ENCODE peak calls at places on chromosomes 6 and 20, in nine cellular contexts. R is SJSA1; I is cardiac muscle cell; U is heart right ventricle; A is right lobe of liver; W is heart left ventricle; Y is brain microvascular endothelial cell; H is MM.1S; M is CD4-positive, CD25-positive, alpha-beta regulatory T cell. J is an unnamed sample.
A peak's percentile ranks its signal among the peaks of the same experiment; 100 is the strongest.

GRCh38 chr6:101275251-101275650 is 118.3 kb upstream of the GRIK2 start:
- DNase-seq in I (no peak), W (no peak), U (no peak), M (no peak), H (no peak), Y (no peak), A (no peak), R (no peak), J (no peak)

GRCh38 chr20:34017610-34018009 is 23.9 kb downstream of the RALY start:
- DNase-seq in I (peak; percentile 47), R (peak; percentile 77), H (peak; percentile 50), Y (peak; percentile 91), A (no peak), W (no peak), M (no peak), U (no peak), J (no peak)

GRCh38 chr6:95690328-95690727 is 113.0 kb downstream of the MANEA start:
- DNase-seq in A (no peak), R (no peak), W (no peak), I (no peak), Y (no peak), M (no peak), U (no peak), H (peak; percentile 33), J (no peak)

GRCh38 chr6:150967381-150967780 is 101.9 kb downstream of the MTHFD1L start:
- DNase-seq in A (no peak), W (no peak), H (no peak), I (no peak), M (no peak), Y (no peak), R (no peak), U (no peak), J (no peak)

GRCh38 chr6:48048460-48049146 is 62.4 kb downstream of the PTCHD4 start:
- DNase-seq in R (no peak), A (no peak), Y (no peak), H (no peak), U (no peak), W (no peak), M (no peak), I (peak; percentile 21), J (no peak)

GRCh38 chr6:163398796-163399195 is 15.7 kb upstream of the QKI start:
- DNase-seq in M (no peak), H (no peak), A (no peak), W (peak; percentile 49), R (no peak), Y (no peak), U (no peak), I (no peak), J (peak; percentile 35)

GRCh38 chr6:1001655-1002349 is 308.9 kb upstream of the EXOC2 start:
- DNase-seq in A (no peak), M (no peak), H (no peak), R (no peak), Y (no peak), U (no peak), I (no peak), W (no peak), J (no peak)

GRCh38 chr6:13669476-13669875 is 42.2 kb downstream of the RANBP9 start:
- DNase-seq in W (no peak), Y (no peak), R (no peak), U (no peak), A (no peak), M (no peak), H (no peak), I (no peak), J (no peak)

GRCh38 chr6:138817799-138818198 is 21.9 kb downstream of the ECT2L start:
- DNase-seq in A (no peak), H (no peak), U (no peak), R (no peak), M (no peak), W (no peak), Y (peak; percentile 84), I (peak; percentile 68), J (no peak)

GRCh38 chr20:56245761-56246160 is 2.8 kb upstream of the MC3R start:
- DNase-seq in R (no peak), A (no peak), M (no peak), I (peak; percentile 11), W (no peak), U (no peak), Y (no peak), H (peak; percentile 38), J (no peak)

GRCh38 chr6:155380666-155381332 is 66.5 kb upstream of the TFB1M start:
- DNase-seq in I (no peak), A (no peak), M (no peak), U (no peak), W (no peak), H (no peak), Y (no peak), R (no peak), J (no peak)

GRCh38 chr6:117072781-117073180 is 192.6 kb upstream of the VGLL2 start:
- DNase-seq in A (no peak), U (no peak), I (no peak), Y (no peak), M (no peak), W (no peak), R (no peak), H (no peak), J (no peak)

GRCh38 chr20:48886189-48886588 is 35.3 kb upstream of the ARFGEF2 start:
- DNase-seq in I (no peak), A (no peak), U (peak; percentile 16), R (no peak), H (no peak), W (peak; percentile 45), Y (no peak), M (no peak), J (no peak)

DNA sequence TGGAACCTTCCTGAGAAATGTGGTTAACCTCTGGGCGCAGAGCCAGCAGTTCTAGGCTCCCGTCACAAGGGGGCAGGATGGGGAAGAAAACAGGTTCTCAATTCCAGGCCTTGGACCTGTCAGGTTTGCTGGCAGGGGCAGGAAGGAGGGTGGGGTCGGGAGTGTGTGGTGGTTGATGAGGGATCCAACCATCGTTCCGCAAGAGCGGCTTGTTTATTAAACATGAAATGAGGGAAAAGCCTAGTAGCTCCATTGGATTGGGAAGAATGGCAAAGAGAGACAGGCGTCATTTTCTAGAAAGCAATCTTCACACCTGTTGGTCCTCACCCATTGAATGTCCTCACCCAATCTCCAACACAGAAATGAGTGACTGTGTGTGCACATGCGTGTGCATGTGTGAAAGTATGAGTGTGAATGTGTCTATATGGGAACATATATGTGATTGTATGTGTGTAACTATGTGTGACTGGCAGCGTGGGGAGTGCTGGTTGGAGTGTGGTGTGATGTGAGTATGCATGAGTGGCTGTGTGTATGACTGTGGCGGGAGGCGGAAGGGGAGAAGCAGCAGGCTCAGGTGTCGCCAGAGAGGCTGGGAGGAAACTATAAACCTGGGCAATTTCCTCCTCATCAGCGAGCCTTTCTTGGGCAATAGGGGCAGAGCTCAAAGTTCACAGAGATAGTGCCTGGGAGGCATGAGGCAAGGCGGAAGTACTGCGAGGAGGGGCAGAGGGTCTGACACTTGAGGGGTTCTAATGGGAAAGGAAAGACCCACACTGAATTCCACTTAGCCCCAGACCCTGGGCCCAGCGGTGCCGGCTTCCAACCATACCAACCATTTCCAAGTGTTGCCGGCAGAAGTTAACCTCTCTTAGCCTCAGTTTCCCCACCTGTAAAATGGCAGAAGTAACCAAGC is 29.6 kb downstream of the SRSF3 start:
- DNase-seq in W (peak; percentile 85), Y (peak; percentile 73), I (peak; percentile 91), R (peak; percentile 83), M (peak; percentile 68), A (peak; percentile 91), U (peak; percentile 91), H (peak; percentile 62), J (peak; percentile 92)
- H3K27ac ChIP-seq in W (no peak overlapping the region), Y (no peak overlapping the region), I (no peak overlapping the region), R (no peak overlapping the region), M (no peak overlapping the region), A (no peak overlapping the region), U (no peak overlapping the region), H (no peak overlapping the region), J (no peak overlapping the region)

GRCh38 chr20:59030911-59031310 is 1.2 kb downstream of the ATP5F1E start:
- DNase-seq in H (no peak), I (no peak), Y (no peak), R (no peak), U (no peak), W (no peak), A (no peak), M (no peak), J (no peak)
- H3K27ac ChIP-seq in H (peak overlapping the region; percentile 72), I (no peak overlapping the region), Y (no peak overlapping the region), R (no peak overlapping the region), U (no peak overlapping the region), W (peak overlapping the region; percentile 88), A (no peak overlapping the region), M (peak overlapping the region; percentile 90), J (no peak overlapping the region)

GRCh38 chr6:89221109-89221508 is 4.0 kb upstream of the GABRR1 start:
- DNase-seq in R (no peak), Y (no peak), I (no peak), M (no peak), W (no peak), A (no peak), H (peak; percentile 51), U (no peak), J (no peak)

GRCh38 chr6:89215391-89215790 is 1.8 kb downstream of the GABRR1 start:
- DNase-seq in R (no peak), A (no peak), W (no peak), Y (no peak), H (peak; percentile 71), I (no peak), U (no peak), M (no peak), J (no peak)

GRCh38 chr6:89214197-89214596 is 3.0 kb downstream of the GABRR1 start:
- DNase-seq in M (no peak), U (no peak), R (no peak), Y (no peak), I (no peak), A (no peak), H (no peak), W (no peak), J (no peak)

GRCh38 chr6:89216411-89216810 is 747 bp downstream of the GABRR1 start:
- DNase-seq in W (no peak), U (no peak), A (no peak), I (no peak), H (no peak), Y (no peak), R (no peak), M (no peak), J (no peak)

GRCh38 chr6:89217308-89217999 is at the start of gene GABRR1:
- DNase-seq in Y (no peak), A (no peak), M (no peak), I (no peak), R (no peak), W (no peak), H (no peak), U (no peak), J (no peak)
- H3K27ac ChIP-seq in Y (no peak within 1 kb of the TSS), A (no peak within 1 kb of the TSS), M (no peak within 1 kb of the TSS), I (no peak within 1 kb of the TSS), R (no peak within 1 kb of the TSS), W (no peak within 1 kb of the TSS), H (no peak within 1 kb of the TSS), U (no peak within 1 kb of the TSS), J (no peak within 1 kb of the TSS)

DNA sequence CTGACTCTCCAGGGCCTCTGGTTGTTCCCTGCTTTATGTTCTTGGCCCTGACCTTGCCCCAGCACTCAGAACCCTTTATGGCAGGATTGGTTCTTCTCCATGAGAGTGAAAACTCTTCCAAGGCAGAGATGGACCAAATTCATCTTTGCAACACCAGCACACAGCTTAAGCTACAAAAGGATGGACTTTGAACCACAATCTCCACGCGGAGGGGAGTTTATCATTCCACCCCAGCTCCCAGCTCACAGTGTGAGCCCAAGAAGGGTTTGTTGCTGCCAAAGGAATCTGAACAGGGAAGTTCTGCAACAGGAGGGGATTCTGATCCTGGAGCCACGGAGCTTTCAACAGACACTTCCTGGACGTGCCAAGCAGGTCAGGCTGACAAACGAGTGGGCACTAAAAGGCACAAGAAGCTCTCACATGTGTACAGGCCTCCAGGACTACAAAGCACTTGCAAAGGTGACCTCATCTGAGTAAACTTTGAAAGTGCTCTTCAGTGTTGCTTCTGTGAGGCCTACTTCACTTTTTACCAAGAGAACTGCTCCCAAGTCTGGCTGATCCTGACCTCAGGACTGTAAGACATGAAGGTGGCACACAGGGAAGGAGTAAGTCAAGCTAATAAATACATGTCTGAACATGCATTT is 8.9 kb downstream of the FITM2 start:
- DNase-seq in R (no peak), U (no peak), W (peak; percentile 53), I (no peak), M (no peak), A (no peak), Y (no peak), H (no peak), J (no peak)
- H3K27ac ChIP-seq in R (no peak overlapping the region), U (peak overlapping the region; percentile 36), W (peak overlapping the region; percentile 95), I (peak overlapping the region; percentile 56), M (no peak overlapping the region), A (peak overlapping the region; percentile 1), Y (no peak overlapping the region), H (no peak overlapping the region), J (no peak overlapping the region)